ENCODE peak calls at places on chromosomes 2 and 18, in seven cellular contexts. F, Z, X, I, C, Q and P are unnamed samples.

GRCh38 chr2:189854152-189854551 is 69.9 kb downstream of the PMS1 start:
- DNase-seq in F (no peak), Z (no peak), X (no peak), I (peak; percentile 45), C (no peak), Q (no peak), P (no peak)

GRCh38 chr2:172919732-172920131 is 155.9 kb upstream of the MAP3K20 start:
- DNase-seq in F (no peak), Z (no peak), X (no peak), I (no peak), C (no peak), Q (no peak), P (no peak)

GRCh38 chr2:168738057-168738456 is 64.4 kb upstream of the NOSTRIN start:
- DNase-seq in F (no peak), Z (peak; percentile 43), X (no peak), I (no peak), C (no peak), Q (no peak), P (no peak)

GRCh38 chr18:47779381-47779780 is 151.1 kb downstream of the SMAD2 start:
- DNase-seq in F (no peak), Z (peak; percentile 19), X (no peak), I (no peak), C (no peak), Q (no peak), P (no peak)

GRCh38 chr2:188721231-188721630 is 252.9 kb upstream of the COL3A1 start:
- DNase-seq in F (peak; percentile 73), Z (no peak), X (no peak), I (peak; percentile 26), C (no peak), Q (no peak), P (no peak)

GRCh38 chr2:164008752-164009151 is 272.9 kb upstream of the FIGN start:
- DNase-seq in F (peak; percentile 4), Z (no peak), X (no peak), I (no peak), C (no peak), Q (no peak), P (no peak)

GRCh38 chr2:230671117-230671516 is 41.5 kb upstream of the CAB39 start:
- DNase-seq in F (peak; percentile 63), Z (peak; percentile 66), X (no peak), I (peak; percentile 93), C (no peak), Q (no peak), P (no peak)

GRCh38 chr2:179842498-179843153 is 18.8 kb downstream of the ZNF385B start:
- DNase-seq in F (peak; percentile 55), Z (no peak), X (peak; percentile 14), I (no peak), C (peak; percentile 48), Q (no peak), P (peak; percentile 77)

GRCh38 chr2:123851281-123851680 is 173.8 kb upstream of the CNTNAP5 start:
- DNase-seq in F (no peak), Z (no peak), X (no peak), I (no peak), C (no peak), Q (no peak), P (no peak)

GRCh38 chr18:57202881-57203280 is 56.0 kb downstream of the BOD1L2 start:
- DNase-seq in F (no peak), Z (no peak), X (no peak), I (no peak), C (no peak), Q (no peak), P (no peak)

GRCh38 chr18:37361223-37362157 is 204.1 kb downstream of the CELF4 start:
- DNase-seq in F (no peak), Z (no peak), X (no peak), I (no peak), C (no peak), Q (no peak), P (no peak)

GRCh38 chr2:233989221-233989620 is 61.3 kb upstream of the SPP2 start:
- DNase-seq in F (no peak), Z (no peak), X (no peak), I (no peak), C (no peak), Q (no peak), P (no peak)

GRCh38 chr2:61471905-61472805 is 1.3 kb upstream of the USP34 start:
- DNase-seq in F (peak; percentile 21), Z (peak; percentile 39), X (peak; percentile 39), I (peak; percentile 29), C (peak; percentile 91), Q (no peak), P (peak; percentile 59)

GRCh38 chr2:238107525-238108422 is 7.6 kb downstream of the ESPNL start:
- DNase-seq in F (no peak), Z (no peak), X (no peak), I (no peak), C (peak; percentile 81), Q (no peak), P (peak; percentile 92)

DNA sequence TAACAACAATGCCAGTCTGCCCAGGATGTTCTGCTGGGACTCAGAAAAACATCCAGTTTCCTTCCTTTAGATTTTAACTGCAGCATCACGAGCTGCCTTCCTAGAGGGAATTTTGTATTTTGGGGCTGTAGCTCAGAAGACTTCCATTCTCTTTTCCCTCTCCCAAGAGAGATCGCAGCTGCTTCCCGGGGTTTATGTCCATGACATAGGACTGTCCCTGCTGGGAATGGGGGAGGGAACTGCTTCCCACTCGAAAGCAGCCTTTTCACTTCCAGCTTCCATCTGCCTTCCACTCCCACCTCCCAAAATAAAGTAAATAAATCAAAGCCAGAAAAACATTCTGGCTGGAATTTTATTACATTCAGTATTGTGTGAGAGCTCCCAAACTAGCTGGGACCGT is 52.4 kb downstream of the LIMS1 start:
- DNase-seq in F (no peak), Z (no peak), X (no peak), I (no peak), C (no peak), Q (no peak), P (no peak)
- H3K4me2 ChIP-seq in F (no peak overlapping the region), Z (no peak overlapping the region), X (peak overlapping the region; percentile 58), I (peak overlapping the region; percentile 41), C (no peak overlapping the region), Q (no peak overlapping the region), P (no peak overlapping the region)

GRCh38 chr2:191202209-191202721 is 42.9 kb upstream of the MYO1B start:
- DNase-seq in F (peak; percentile 59), Z (peak; percentile 97), X (no peak), I (peak; percentile 89), C (no peak), Q (no peak), P (no peak)
- H3K27ac ChIP-seq in F (peak overlapping the region; percentile 77), Z (peak overlapping the region; percentile 100), X (peak overlapping the region; percentile 34), I (peak overlapping the region; percentile 100), C (no peak overlapping the region), Q (no peak overlapping the region), P (no peak overlapping the region)

GRCh38 chr2:152493945-152494528 is 159.1 kb downstream of the FMNL2 start:
- DNase-seq in F (no peak), Z (no peak), X (no peak), I (no peak), C (no peak), Q (no peak), P (no peak)
- TF ChIP-seq CTCF in F (no peak), Z (no peak), X (no peak), I (no peak), C (peak; percentile 23), Q (no peak), P (no peak)

GRCh38 chr2:130389783-130390182 is 33.9 kb downstream of the PTPN18 start:
- DNase-seq in F (no peak), Z (no peak), X (no peak), I (no peak), C (no peak), Q (no peak), P (no peak)

GRCh38 chr2:130391058-130391871 is 35.4 kb downstream of the PTPN18 start:
- DNase-seq in F (peak; percentile 65), Z (peak; percentile 68), X (peak; percentile 74), I (peak; percentile 68), C (peak; percentile 55), Q (peak; percentile 47), P (peak; percentile 76)

GRCh38 chr2:130389363-130389762 is 33.5 kb downstream of the PTPN18 start:
- DNase-seq in F (no peak), Z (no peak), X (no peak), I (no peak), C (no peak), Q (no peak), P (no peak)

GRCh38 chr2:130391872-130392670 is 36.2 kb downstream of the PTPN18 start:
- DNase-seq in F (no peak), Z (peak; percentile 23), X (no peak), I (peak; percentile 45), C (peak; percentile 34), Q (no peak), P (peak; percentile 9)

DNA sequence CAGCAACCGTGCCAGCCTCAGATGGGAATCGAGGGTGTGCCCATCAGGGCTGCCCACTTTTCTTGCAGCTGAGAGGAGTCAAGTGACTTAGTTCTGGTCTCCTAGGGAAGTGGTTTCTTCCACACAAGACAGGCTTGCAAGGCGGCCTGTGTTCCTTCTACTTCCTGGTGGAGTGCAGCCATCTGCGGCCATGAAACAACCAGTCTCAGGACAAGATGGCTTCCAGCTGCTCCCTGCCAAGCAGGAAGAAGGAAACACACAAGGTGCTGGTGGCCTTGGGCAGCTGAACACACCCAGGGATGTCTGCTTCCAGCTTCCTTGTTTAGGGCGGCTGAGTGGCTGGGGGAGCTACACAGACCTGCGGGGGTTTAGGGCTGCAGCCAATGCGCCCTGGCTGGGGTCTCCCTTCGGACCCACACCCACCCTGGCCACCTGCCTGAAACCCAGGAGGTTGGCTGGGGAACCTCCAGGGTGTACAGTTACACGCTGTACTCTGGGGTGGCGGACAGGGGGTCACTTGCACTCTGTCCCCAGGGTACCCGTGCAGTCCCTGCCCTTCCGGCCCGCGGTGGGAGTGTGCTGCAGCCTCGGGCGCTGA is 34.7 kb downstream of the PTPN18 start:
- DNase-seq in F (no peak), Z (no peak), X (no peak), I (no peak), C (no peak), Q (no peak), P (peak; percentile 79)
- H3K4me2 ChIP-seq in F (peak overlapping the region; percentile 99), Z (peak overlapping the region; percentile 95), X (peak overlapping the region; percentile 78), I (peak overlapping the region; percentile 96), C (peak overlapping the region; percentile 94), Q (peak overlapping the region; percentile 89), P (peak overlapping the region; percentile 91)